ENCODE peak calls at places on chromosome 7, in six cellular contexts. C is CD8-positive, alpha-beta T cell; R is tibial artery; B is choroid plexus epithelial cell; N is vagina; P is stomach. Z is an unnamed sample.

GRCh38 chr7:110442386-110442837 is 648.5 kb upstream of the LRRN3 start:
- DNase-seq in R (no peak), B (peak), P (peak), C (no peak), N (no peak), Z (peak)

GRCh38 chr7:152902054-152902453 is 142.5 kb downstream of the ACTR3B start:
- DNase-seq in R (no peak), B (no peak), P (no peak), N (no peak), C (no peak), Z (no peak)

GRCh38 chr7:112986256-112987031 is 100.2 kb downstream of the GPR85 start:
- DNase-seq in P (no peak), R (no peak), C (no peak), B (peak), N (no peak), Z (peak)

GRCh38 chr7:66739477-66739876 is 1.1 kb upstream of the RABGEF1 start:
- DNase-seq in R (no peak), B (no peak), N (no peak), C (no peak), P (no peak), Z (no peak)

GRCh38 chr7:46932656-46933424 is 649.1 kb downstream of the TNS3 start:
- DNase-seq in R (peak), B (peak), P (no peak), C (no peak), N (no peak), Z (peak)

GRCh38 chr7:43905954-43906326 is 456 bp downstream of the URGCP start:
- DNase-seq in C (peak), P (peak), N (no peak), R (peak), B (peak), Z (peak)

GRCh38 chr7:134290286-134290685 is 26.4 kb downstream of the SLC35B4 start:
- DNase-seq in R (no peak), N (no peak), C (no peak), P (no peak), B (peak), Z (peak)

GRCh38 chr7:80804581-80804980 is 114.3 kb downstream of the SEMA3C start:
- DNase-seq in N (no peak), R (no peak), P (no peak), B (no peak), C (no peak), Z (no peak)

GRCh38 chr7:69735582-69735981 is 137.3 kb downstream of the AUTS2 start:
- DNase-seq in C (no peak), R (no peak), P (no peak), N (no peak), B (no peak), Z (no peak)

GRCh38 chr7:75905785-75906604 is 9.0 kb upstream of the POR start:
- DNase-seq in C (no peak), P (peak), B (peak), N (peak), R (peak), Z (peak)

GRCh38 chr7:158238616-158239289 is 348.9 kb downstream of the PTPRN2 start:
- DNase-seq in R (no peak), B (no peak), C (no peak), P (peak), N (peak), Z (no peak)

GRCh38 chr7:73647725-73648592 is 19.7 kb upstream of the VPS37D start:
- DNase-seq in C (peak), B (no peak), P (peak), R (no peak), N (no peak), Z (no peak)

GRCh38 chr7:70660154-70660818 is 471.7 kb upstream of the GALNT17 start:
- DNase-seq in B (no peak), N (no peak), R (no peak), C (peak), P (no peak), Z (no peak)

GRCh38 chr7:5777932-5778331 is 3.5 kb downstream of the RNF216 start:
- DNase-seq in B (no peak), N (no peak), R (no peak), P (no peak), C (no peak), Z (no peak)

GRCh38 chr7:50976064-50976463 is 193.4 kb upstream of the GRB10 start:
- DNase-seq in N (no peak), C (no peak), P (no peak), B (no peak), R (no peak), Z (no peak)

GRCh38 chr7:105473163-105473562 is 48.9 kb downstream of the PUS7 start:
- DNase-seq in P (no peak), B (peak), R (no peak), C (no peak), N (no peak), Z (peak)

GRCh38 chr7:43108255-43109011 is 4.0 kb upstream of the HECW1 start:
- DNase-seq in P (peak), R (peak), B (peak), C (peak), N (no peak), Z (peak)

GRCh38 chr7:151174246-151175046 is 7.0 kb upstream of the GBX1 start:
- DNase-seq in B (peak), R (no peak), N (no peak), C (peak), P (peak), Z (no peak)

GRCh38 chr7:133491846-133492652 is 239.2 kb downstream of the EXOC4 start:
- DNase-seq in N (no peak), C (no peak), R (no peak), P (no peak), B (peak), Z (peak)

GRCh38 chr7:156579566-156579965 is 61.0 kb upstream of the RNF32 start:
- DNase-seq in B (no peak), R (no peak), N (no peak), C (no peak), P (no peak), Z (no peak)

GRCh38 chr7:89477991-89478390 is 676.3 kb upstream of the STEAP1 start:
- DNase-seq in P (no peak), R (no peak), C (no peak), N (no peak), B (no peak), Z (no peak)

GRCh38 chr7:147803625-147804024 is 786.9 kb upstream of the C7orf33 start:
- DNase-seq in C (no peak), P (no peak), B (no peak), N (no peak), R (no peak), Z (no peak)

GRCh38 chr7:83550100-83550499 is 98.8 kb downstream of the SEMA3E start:
- DNase-seq in P (no peak), C (no peak), N (no peak), B (peak), R (no peak), Z (peak)

GRCh38 chr7:46568420-46569116 is 647.5 kb upstream of the IGFBP3 start:
- DNase-seq in B (no peak), N (no peak), C (no peak), P (no peak), R (no peak), Z (no peak)

GRCh38 chr7:55133630-55134392 is 115.0 kb downstream of the EGFR start:
- DNase-seq in N (peak), B (peak), P (peak), R (peak), C (no peak), Z (peak)
- TF ChIP-seq CTCF in N (no peak), B (peak), P (no peak), R (no peak), C (no peak), Z (no peak)

DNA sequence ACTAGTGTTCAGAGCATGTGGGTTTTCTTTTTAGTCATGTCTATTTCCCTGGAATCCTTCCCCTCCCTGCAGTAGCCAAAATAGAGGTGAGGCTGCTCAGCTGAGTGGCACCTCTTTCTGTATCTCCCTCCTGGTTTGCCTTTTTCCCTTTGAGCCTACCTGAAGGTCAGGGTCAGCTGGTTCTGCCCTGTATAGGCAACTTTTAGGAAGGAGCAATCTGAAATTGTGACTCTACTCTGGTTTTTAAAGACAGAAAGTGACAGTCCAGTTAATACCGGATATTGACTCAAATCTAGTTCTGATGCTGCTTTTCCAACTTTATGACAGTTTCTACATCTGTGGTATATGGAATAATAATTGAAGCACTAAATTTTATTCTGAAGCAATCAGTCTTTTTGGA is 26.0 kb downstream of the CCM2 start:
- DNase-seq in B (no peak), P (no peak), C (no peak), R (no peak), N (no peak), Z (no peak)
- H3K4me3 ChIP-seq in B (no peak), P (no peak), C (no peak), R (no peak), N (no peak), Z (no peak)

DNA sequence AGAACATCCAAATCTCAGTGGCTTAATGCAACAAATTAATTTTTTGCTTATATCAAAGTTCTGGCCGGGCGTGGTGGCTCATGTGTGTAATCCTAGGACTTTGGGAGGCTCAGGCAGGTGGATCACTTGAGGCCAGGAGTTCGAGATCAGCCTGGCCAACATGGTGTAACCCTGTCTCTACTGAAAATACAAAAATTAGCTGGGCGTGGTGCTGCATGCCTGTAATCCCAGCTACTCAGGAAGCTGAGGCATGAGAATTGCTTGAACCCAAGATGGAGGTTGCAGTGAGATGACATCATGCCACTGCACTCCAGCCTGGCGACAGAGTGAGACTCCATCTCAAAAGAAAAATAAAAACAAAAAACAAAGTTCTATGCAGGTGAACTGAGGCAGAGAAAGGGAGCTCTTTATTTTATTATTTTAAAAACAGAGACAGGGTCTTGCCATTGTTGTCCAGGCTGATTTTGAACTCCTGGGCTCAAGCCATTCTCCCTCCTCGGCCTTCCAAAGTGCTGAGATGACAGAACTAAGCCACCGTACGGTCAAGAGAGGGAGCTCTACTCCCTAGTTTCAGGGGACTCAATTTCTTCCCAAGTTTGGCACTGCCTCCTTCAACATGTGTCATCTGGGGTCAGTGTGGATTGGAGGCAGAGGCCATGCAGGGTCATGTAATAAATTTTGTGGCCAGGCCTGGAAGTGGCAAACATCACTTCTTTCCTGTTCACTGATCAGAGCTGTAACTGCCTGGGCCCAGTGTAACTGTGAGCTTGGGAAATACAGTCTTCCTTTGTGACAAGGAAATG is 2.4 kb downstream of the ADCK2 start:
- DNase-seq in B (peak), P (no peak), R (no peak), N (no peak), C (no peak), Z (peak)
- TF ChIP-seq CTCF in B (peak), P (no peak), R (no peak), N (no peak), C (no peak), Z (peak)

DNA sequence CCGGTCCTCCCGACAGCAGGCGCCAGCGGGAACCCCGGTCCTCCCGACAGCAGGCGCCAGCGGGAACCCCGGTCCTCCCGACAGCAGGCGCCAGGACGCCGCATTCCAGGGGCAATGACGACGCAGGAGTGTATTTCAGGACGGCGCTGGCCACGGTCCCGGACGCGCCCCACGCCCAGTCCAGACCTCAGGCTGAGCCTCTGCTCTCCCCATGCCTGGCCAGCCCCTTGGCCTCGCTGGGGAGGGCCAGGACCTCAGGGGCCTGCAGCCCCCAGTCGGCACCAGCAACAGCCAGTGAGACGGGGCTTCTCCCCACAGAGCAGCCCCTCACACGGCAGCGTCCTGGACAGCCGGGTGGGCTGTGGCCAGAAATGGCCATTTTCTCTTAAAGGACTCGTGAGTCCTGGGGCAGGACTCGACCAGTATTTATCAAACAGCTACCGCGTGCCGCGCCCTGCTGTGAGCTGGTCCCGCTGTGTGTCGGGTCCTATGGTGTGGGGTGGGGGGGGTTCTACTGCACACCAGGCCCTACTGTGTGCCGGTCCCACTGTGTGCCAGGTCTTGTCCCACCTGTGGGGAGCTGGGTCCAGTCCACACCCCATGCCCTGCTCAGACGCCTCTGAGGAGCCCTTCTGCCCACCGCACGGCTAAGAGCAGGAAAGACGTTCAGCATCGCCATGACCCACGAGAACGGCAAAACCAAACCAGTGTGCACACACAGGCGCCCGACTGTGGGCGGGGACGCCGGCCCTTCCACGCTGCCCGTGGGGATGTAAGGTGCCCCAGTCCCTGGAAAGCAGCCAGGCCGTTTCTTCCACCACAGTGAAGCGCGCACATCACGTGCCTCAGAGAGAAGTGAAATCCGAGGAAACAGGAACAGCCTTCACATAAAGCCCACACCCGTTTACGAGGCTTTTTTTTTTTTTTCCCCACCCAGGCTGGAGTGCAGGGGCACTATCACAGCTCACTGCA is 33.3 kb downstream of the GET4 start:
- DNase-seq in C (peak), B (peak), P (peak), R (peak), N (no peak), Z (peak)
- H3K4me3 ChIP-seq in C (peak), B (no peak), P (peak), R (peak), N (peak), Z (no peak)

DNA sequence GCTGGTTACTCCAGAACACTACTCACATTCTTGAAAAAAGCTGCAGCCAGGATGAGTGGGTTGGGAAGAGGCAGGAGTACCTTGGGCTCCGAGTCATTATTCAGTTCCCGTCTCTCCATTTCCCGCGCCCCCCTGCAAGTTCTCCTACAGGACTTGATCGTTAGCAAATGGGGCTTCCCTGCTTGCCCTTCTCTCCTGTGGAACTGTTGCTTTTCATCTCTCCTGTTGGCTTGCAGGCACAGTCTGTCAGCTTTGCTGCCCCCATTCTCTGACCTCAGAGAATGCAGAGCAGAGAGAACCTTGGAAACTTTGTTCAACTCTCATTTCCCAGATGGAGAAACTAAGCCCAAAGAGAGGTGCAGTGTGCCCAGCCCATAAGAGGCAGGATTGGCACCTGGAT is 35.6 kb upstream of the LRRC4 start:
- DNase-seq in C (no peak), N (no peak), P (no peak), B (no peak), R (no peak), Z (no peak)
- TF ChIP-seq CTCF in C (no peak), N (no peak), P (no peak), B (no peak), R (no peak), Z (peak)

GRCh38 chr7:155170331-155170730 is 100.2 kb downstream of the HTR5A start:
- DNase-seq in P (no peak), N (no peak), C (no peak), B (no peak), R (no peak), Z (no peak)

GRCh38 chr7:155169498-155170065 is 99.5 kb downstream of the HTR5A start:
- DNase-seq in C (no peak), R (no peak), N (no peak), P (no peak), B (no peak), Z (no peak)

GRCh38 chr7:155178096-155178495 is 108.0 kb downstream of the HTR5A start:
- DNase-seq in B (no peak), N (peak), R (no peak), C (no peak), P (no peak), Z (no peak)

GRCh38 chr7:155172141-155172540 is 102.0 kb downstream of the HTR5A start:
- DNase-seq in R (no peak), P (no peak), N (no peak), B (no peak), C (no peak), Z (no peak)

GRCh38 chr7:155173905-155174304 is 103.8 kb downstream of the HTR5A start:
- DNase-seq in C (no peak), N (peak), R (no peak), P (no peak), B (no peak), Z (no peak)
- H3K4me3 ChIP-seq in C (no peak), N (no peak), R (no peak), P (no peak), B (no peak), Z (no peak)

GRCh38 chr7:27933691-27934565 is 194.0 kb downstream of the TAX1BP1 start:
- DNase-seq in B (peak), P (no peak), C (no peak), R (no peak), N (no peak), Z (peak)
- TF ChIP-seq CTCF in B (peak), P (no peak), C (peak), R (no peak), N (no peak), Z (peak)